ENCODE peak calls at places on chromosomes 1 and 21, in four cellular contexts. W is K562, E is HepG2, K is H1. Z is an unnamed sample.

GRCh38 chr1:14869197-14869596 is 270.7 kb downstream of the KAZN start:
- DNase-seq in W (no peak), E (no peak), K (no peak), Z (no peak)

GRCh38 chr1:247118946-247119446 is 14.8 kb upstream of the ZNF669 start:
- DNase-seq in W (peak), E (peak), K (peak), Z (peak)

GRCh38 chr1:208142632-208143390 is 101.4 kb downstream of the PLXNA2 start:
- DNase-seq in W (no peak), E (no peak), K (no peak), Z (no peak)

GRCh38 chr1:38790422-38791212 is 69.0 kb downstream of the RRAGC start:
- DNase-seq in W (no peak), E (no peak), K (no peak), Z (no peak)

GRCh38 chr1:151822404-151822803 is 9.2 kb downstream of the RORC start:
- DNase-seq in W (peak), E (no peak), K (no peak), Z (no peak)

GRCh38 chr1:201023517-201023902 is at the start of gene KIF21B:
- DNase-seq in W (peak), E (peak), K (no peak), Z (no peak)

GRCh38 chr1:99535470-99536164 is 110.3 kb upstream of the PALMD start:
- DNase-seq in W (no peak), E (no peak), K (no peak), Z (no peak)

GRCh38 chr1:11157867-11158266 is 31.3 kb upstream of the ANGPTL7 start:
- DNase-seq in W (no peak), E (no peak), K (no peak), Z (no peak)

GRCh38 chr1:227945891-227946623 is 1.7 kb downstream of the WNT9A start:
- DNase-seq in W (peak), E (peak), K (no peak), Z (peak)

GRCh38 chr1:113672491-113672890 is 86.8 kb downstream of the PHTF1 start:
- DNase-seq in W (no peak), E (no peak), K (no peak), Z (no peak)

GRCh38 chr21:30326390-30326789 is 6.3 kb upstream of the KRTAP26-1 start:
- DNase-seq in W (no peak), E (no peak), K (no peak), Z (no peak)

GRCh38 chr1:33715195-33715811 is 148.6 kb upstream of the HMGB4 start:
- DNase-seq in W (no peak), E (no peak), K (no peak), Z (no peak)

GRCh38 chr1:201119206-201119814 is 7.1 kb upstream of the CACNA1S start:
- DNase-seq in W (peak), E (peak), K (no peak), Z (peak)

GRCh38 chr1:32186491-32186890 is 7.0 kb downstream of the TXLNA start:
- DNase-seq in W (no peak), E (no peak), K (no peak), Z (no peak)

GRCh38 chr1:156406229-156406628 is 37.2 kb downstream of the RHBG start:
- DNase-seq in W (no peak), E (no peak), K (no peak), Z (no peak)

GRCh38 chr1:83910461-83910860 is 88.5 kb downstream of the TTLL7 start:
- DNase-seq in W (no peak), E (no peak), K (no peak), Z (no peak)

GRCh38 chr1:31588751-31589515 is 12.6 kb downstream of the TINAGL1 start:
- DNase-seq in W (no peak), E (no peak), K (no peak), Z (no peak)

GRCh38 chr1:150235436-150235851 is 468 bp downstream of the ANP32E start:
- DNase-seq in W (peak), E (no peak), K (no peak), Z (no peak)

GRCh38 chr1:15945832-15946448 is 30.0 kb downstream of the ZBTB17 start:
- DNase-seq in W (no peak), E (no peak), K (no peak), Z (no peak)

GRCh38 chr1:206456577-206457375 is 13.5 kb upstream of the IKBKE start:
- DNase-seq in W (no peak), E (no peak), K (no peak), Z (no peak)

GRCh38 chr1:10598088-10598712 is 123.5 kb downstream of the PEX14 start:
- DNase-seq in W (no peak), E (no peak), K (no peak), Z (no peak)

DNA sequence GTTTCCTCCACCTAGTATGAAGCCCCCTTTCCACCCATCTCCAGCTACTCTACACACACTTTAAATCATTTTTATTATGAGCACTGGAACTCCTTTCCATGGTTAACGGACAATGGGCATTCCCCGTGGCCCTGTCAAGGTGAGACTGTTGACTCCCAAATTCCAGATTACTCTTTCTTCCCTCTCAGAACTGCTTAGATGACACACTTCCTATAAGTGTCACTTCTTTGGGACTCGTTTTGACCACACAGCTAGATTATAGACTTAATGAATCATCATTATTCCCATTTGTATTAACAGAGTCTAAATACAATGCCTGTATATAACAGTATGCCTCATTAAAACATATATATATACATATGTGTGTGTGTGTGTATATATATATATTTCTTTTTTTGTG is 215.1 kb downstream of the BRINP3 start:
- DNase-seq in W (no peak), E (no peak), K (no peak), Z (no peak)
- TF ChIP-seq FOSL1 in W (no peak), E (no peak), K (no peak), Z (no peak)

GRCh38 chr21:32096411-32096810 is 182.4 kb downstream of the MIS18A start:
- DNase-seq in W (peak), E (peak), K (peak), Z (peak)
- TF ChIP-seq FOSL1 in W (no peak), E (no peak), K (no peak), Z (no peak)

GRCh38 chr1:110339427-110340206 is 440 bp downstream of the RBM15 start:
- DNase-seq in W (peak), E (peak), K (no peak), Z (no peak)

GRCh38 chr1:110339040-110339426 is at the start of gene RBM15:
- DNase-seq in W (peak), E (peak), K (peak), Z (peak)

GRCh38 chr1:110336300-110337039 is 2.7 kb upstream of the RBM15 start:
- DNase-seq in W (no peak), E (no peak), K (no peak), Z (peak)

GRCh38 chr1:110338200-110339039 is 757 bp upstream of the RBM15 start:
- DNase-seq in W (peak), E (peak), K (peak), Z (peak)

DNA sequence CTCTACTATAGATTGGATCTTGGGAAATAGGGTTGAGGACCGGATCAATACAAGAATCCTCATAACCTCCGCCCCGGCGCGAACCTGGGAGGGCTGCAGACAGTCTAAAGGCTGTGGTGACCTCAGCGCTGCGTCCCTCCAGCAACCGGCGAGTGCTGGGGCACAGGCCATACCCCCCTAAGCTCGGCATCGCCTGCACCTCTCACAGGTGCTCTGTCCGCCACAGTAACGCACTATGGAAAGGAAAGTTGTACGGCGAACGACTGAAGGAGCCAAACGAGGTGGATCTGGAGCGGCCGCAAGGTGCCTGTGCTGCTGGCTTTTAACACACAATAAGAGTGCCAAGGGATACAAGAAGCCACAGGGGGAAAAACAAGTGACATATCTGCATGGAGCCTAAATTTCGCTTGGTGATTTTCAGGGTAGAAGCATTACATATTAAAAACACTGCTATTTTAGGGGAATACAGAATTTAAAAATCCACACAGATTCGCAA is 1.4 kb upstream of the RBM15 start:
- DNase-seq in W (peak), E (peak), K (no peak), Z (no peak)
- TF ChIP-seq FOSL1 in W (no peak), E (no peak), K (no peak), Z (no peak)

GRCh38 chr1:192512426-192513125 is 63.0 kb upstream of the RGS1 start:
- DNase-seq in W (no peak), E (no peak), K (no peak), Z (no peak)

GRCh38 chr1:192518700-192519099 is 56.9 kb upstream of the RGS1 start:
- DNase-seq in W (no peak), E (no peak), K (no peak), Z (no peak)

GRCh38 chr1:192513196-192513595 is 62.4 kb upstream of the RGS1 start:
- DNase-seq in W (no peak), E (no peak), K (no peak), Z (no peak)

GRCh38 chr1:192513697-192514096 is 61.9 kb upstream of the RGS1 start:
- DNase-seq in W (no peak), E (no peak), K (no peak), Z (no peak)

GRCh38 chr1:192516776-192517297 is 58.7 kb upstream of the RGS1 start:
- DNase-seq in W (no peak), E (no peak), K (no peak), Z (no peak)
- TF ChIP-seq FOSL1 in W (no peak), E (no peak), K (no peak), Z (no peak)

DNA sequence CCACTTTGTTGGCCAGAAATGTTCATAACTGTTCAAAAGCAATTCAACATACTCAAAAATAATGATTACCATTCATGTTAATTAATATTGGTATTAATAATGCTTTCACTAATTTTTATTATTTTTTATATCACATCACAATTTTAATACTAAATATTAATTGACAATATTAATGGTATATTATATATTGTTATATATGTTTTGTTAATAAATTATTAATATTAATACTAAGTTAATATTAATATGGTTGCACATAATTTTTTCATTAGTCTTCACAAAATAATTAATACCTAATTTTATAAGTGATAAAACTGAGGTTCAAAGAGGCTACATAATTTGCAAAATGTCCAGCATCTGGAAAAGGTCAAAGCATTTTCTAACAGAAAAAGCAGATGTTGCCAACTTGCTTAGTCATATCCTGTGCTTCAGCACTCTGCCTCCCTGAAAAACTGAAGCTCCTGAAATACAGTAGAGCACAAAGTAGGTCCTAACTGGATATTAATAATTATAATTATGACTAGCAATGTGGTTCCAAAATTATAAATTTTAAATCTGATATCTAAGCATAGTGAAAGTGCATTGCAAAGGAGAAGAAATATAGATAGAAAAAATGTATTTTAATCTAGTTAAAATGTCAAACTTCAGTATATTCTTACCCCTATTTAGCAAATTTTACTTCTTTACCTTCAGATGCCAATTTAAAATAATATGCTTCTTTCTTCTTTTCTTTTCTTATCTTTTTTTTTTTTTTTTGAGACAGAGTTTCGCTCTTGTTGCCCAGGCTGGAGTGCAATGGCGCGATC is 123.2 kb upstream of the TNFSF4 start:
- DNase-seq in W (peak), E (no peak), K (no peak), Z (no peak)
- TF ChIP-seq FOSL1 in W (peak), E (no peak), K (no peak), Z (peak)